ENCODE peak calls at places on chromosomes 13 and 19, in nine cellular contexts. One of them, this sample, is unnamed.

GRCh38 chr19:33376423-33376822 is 2.9 kb downstream of the CEBPG start:
- DNase-seq in HT1080: peak
- DNase-seq in occipital lobe: no peak
- DNase-seq in stimulated activated CD4-positive, alpha-beta T cell treated with anti-CD3 and anti-CD28 coated beads, Interleukin-4, amount 100 ng/mL, for 24 hours: no peak
- DNase-seq in NCI-H774: no peak
- DNase-seq in kidney: peak
- DNase-seq in amygdala: peak
- DNase-seq in DMS 273 treated with DMSO at 0.1 percent for 48 hours: no peak
- DNase-seq in type B pancreatic cell: no peak
- DNase-seq in this sample: peak

GRCh38 chr13:59133903-59134302 is 1029.8 kb downstream of the DIAPH3 start:
- DNase-seq in HT1080: no peak
- DNase-seq in occipital lobe: no peak
- DNase-seq in stimulated activated CD4-positive, alpha-beta T cell treated with anti-CD3 and anti-CD28 coated beads, Interleukin-4, amount 100 ng/mL, for 24 hours: no peak
- DNase-seq in NCI-H774: no peak
- DNase-seq in kidney: no peak
- DNase-seq in amygdala: no peak
- DNase-seq in DMS 273 treated with DMSO at 0.1 percent for 48 hours: no peak
- DNase-seq in type B pancreatic cell: no peak
- DNase-seq in this sample: no peak

GRCh38 chr19:4738734-4739133 is 15.1 kb upstream of the DPP9 start:
- DNase-seq in HT1080: no peak
- DNase-seq in occipital lobe: no peak
- DNase-seq in stimulated activated CD4-positive, alpha-beta T cell treated with anti-CD3 and anti-CD28 coated beads, Interleukin-4, amount 100 ng/mL, for 24 hours: no peak
- DNase-seq in NCI-H774: no peak
- DNase-seq in kidney: no peak
- DNase-seq in amygdala: no peak
- DNase-seq in DMS 273 treated with DMSO at 0.1 percent for 48 hours: no peak
- DNase-seq in type B pancreatic cell: no peak
- DNase-seq in this sample: no peak

GRCh38 chr19:49064029-49064629 is 489 bp downstream of the NTF4 start:
- DNase-seq in HT1080: no peak
- DNase-seq in occipital lobe: no peak
- DNase-seq in stimulated activated CD4-positive, alpha-beta T cell treated with anti-CD3 and anti-CD28 coated beads, Interleukin-4, amount 100 ng/mL, for 24 hours: no peak
- DNase-seq in NCI-H774: no peak
- DNase-seq in kidney: no peak
- DNase-seq in amygdala: no peak
- DNase-seq in DMS 273 treated with DMSO at 0.1 percent for 48 hours: no peak
- DNase-seq in type B pancreatic cell: no peak
- DNase-seq in this sample: no peak

GRCh38 chr13:41050041-41050440 is 11.3 kb upstream of the WBP4 start:
- DNase-seq in HT1080: no peak
- DNase-seq in occipital lobe: no peak
- DNase-seq in stimulated activated CD4-positive, alpha-beta T cell treated with anti-CD3 and anti-CD28 coated beads, Interleukin-4, amount 100 ng/mL, for 24 hours: no peak
- DNase-seq in NCI-H774: no peak
- DNase-seq in kidney: no peak
- DNase-seq in amygdala: no peak
- DNase-seq in DMS 273 treated with DMSO at 0.1 percent for 48 hours: no peak
- DNase-seq in type B pancreatic cell: no peak
- DNase-seq in this sample: no peak

GRCh38 chr19:51708811-51709210 is 15.0 kb downstream of the HAS1 start:
- DNase-seq in HT1080: no peak
- DNase-seq in occipital lobe: no peak
- DNase-seq in stimulated activated CD4-positive, alpha-beta T cell treated with anti-CD3 and anti-CD28 coated beads, Interleukin-4, amount 100 ng/mL, for 24 hours: no peak
- DNase-seq in NCI-H774: no peak
- DNase-seq in kidney: no peak
- DNase-seq in amygdala: no peak
- DNase-seq in DMS 273 treated with DMSO at 0.1 percent for 48 hours: no peak
- DNase-seq in type B pancreatic cell: no peak
- DNase-seq in this sample: no peak

GRCh38 chr13:79361299-79361698 is 44.8 kb downstream of the RBM26 start:
- DNase-seq in HT1080: no peak
- DNase-seq in occipital lobe: no peak
- DNase-seq in stimulated activated CD4-positive, alpha-beta T cell treated with anti-CD3 and anti-CD28 coated beads, Interleukin-4, amount 100 ng/mL, for 24 hours: no peak
- DNase-seq in NCI-H774: no peak
- DNase-seq in kidney: no peak
- DNase-seq in amygdala: no peak
- DNase-seq in DMS 273 treated with DMSO at 0.1 percent for 48 hours: no peak
- DNase-seq in type B pancreatic cell: no peak
- DNase-seq in this sample: no peak

GRCh38 chr19:28878862-28879566 is 333.9 kb downstream of the UQCRFS1 start:
- DNase-seq in HT1080: no peak
- DNase-seq in occipital lobe: peak
- DNase-seq in stimulated activated CD4-positive, alpha-beta T cell treated with anti-CD3 and anti-CD28 coated beads, Interleukin-4, amount 100 ng/mL, for 24 hours: peak
- DNase-seq in NCI-H774: peak
- DNase-seq in kidney: no peak
- DNase-seq in amygdala: peak
- DNase-seq in DMS 273 treated with DMSO at 0.1 percent for 48 hours: peak
- DNase-seq in type B pancreatic cell: no peak
- DNase-seq in this sample: peak

GRCh38 chr19:39194832-39195542 is 1.8 kb upstream of the NCCRP1 start:
- DNase-seq in HT1080: peak
- DNase-seq in occipital lobe: no peak
- DNase-seq in stimulated activated CD4-positive, alpha-beta T cell treated with anti-CD3 and anti-CD28 coated beads, Interleukin-4, amount 100 ng/mL, for 24 hours: no peak
- DNase-seq in NCI-H774: no peak
- DNase-seq in kidney: no peak
- DNase-seq in amygdala: no peak
- DNase-seq in DMS 273 treated with DMSO at 0.1 percent for 48 hours: no peak
- DNase-seq in type B pancreatic cell: no peak
- DNase-seq in this sample: no peak

GRCh38 chr13:20567881-20568528 is 1.0 kb downstream of the IFT88 start:
- DNase-seq in HT1080: no peak
- DNase-seq in occipital lobe: no peak
- DNase-seq in stimulated activated CD4-positive, alpha-beta T cell treated with anti-CD3 and anti-CD28 coated beads, Interleukin-4, amount 100 ng/mL, for 24 hours: no peak
- DNase-seq in NCI-H774: no peak
- DNase-seq in kidney: no peak
- DNase-seq in amygdala: no peak
- DNase-seq in DMS 273 treated with DMSO at 0.1 percent for 48 hours: no peak
- DNase-seq in type B pancreatic cell: no peak
- DNase-seq in this sample: no peak

This sample was measured in stromal cell of bone marrow.